ENCODE peak calls at places on chromosomes 12 and 14, in four cellular contexts. X is effector memory CD8-positive, alpha-beta T cell; C is T-helper 17 cell; N is upper lobe of left lung. A is an unnamed sample.

GRCh38 chr12:52573306-52573705 is 337 bp downstream of the KRT74 start:
- ATAC-seq in N (no peak), C (no peak), X (no peak), A (no peak)

GRCh38 chr14:38053684-38054083 is 154.0 kb upstream of the SSTR1 start:
- ATAC-seq in X (no peak), N (no peak), C (no peak), A (no peak)

GRCh38 chr14:22265319-22266140 is 323.5 kb downstream of the DAD1 start:
- ATAC-seq in N (no peak), C (peak), X (no peak), A (no peak)

GRCh38 chr14:52724360-52724644 is 5.7 kb upstream of the STYX start:
- ATAC-seq in N (no peak), X (no peak), C (peak), A (no peak)

GRCh38 chr14:63564318-63564717 is 21.1 kb upstream of the PPP2R5E start:
- ATAC-seq in X (no peak), C (no peak), N (peak), A (no peak)

GRCh38 chr14:34053666-34054065 is 102.8 kb upstream of the EGLN3 start:
- ATAC-seq in C (no peak), N (peak), X (no peak), A (no peak)

GRCh38 chr14:98136019-98136418 is 1136.0 kb downstream of the BCL11B start:
- ATAC-seq in C (peak), N (no peak), X (peak), A (no peak)

GRCh38 chr12:50537538-50537919 is 32.7 kb downstream of the DIP2B start:
- ATAC-seq in N (no peak), X (no peak), C (no peak), A (no peak)

GRCh38 chr12:14850929-14851663 is 7.8 kb upstream of the ART4 start:
- ATAC-seq in N (no peak), C (no peak), X (no peak), A (no peak)

GRCh38 chr12:11561416-11561815 is 88.1 kb upstream of the ETV6 start:
- ATAC-seq in N (no peak), C (no peak), X (no peak), A (no peak)

GRCh38 chr12:14959463-14959862 is 1.9 kb downstream of the ARHGDIB start:
- ATAC-seq in N (peak), X (no peak), C (no peak), A (peak)

GRCh38 chr12:126182619-126183236 is 1117.5 kb downstream of the AACS start:
- ATAC-seq in X (no peak), N (peak), C (no peak), A (no peak)

GRCh38 chr12:122051231-122051876 is 27.2 kb upstream of the MLXIP start:
- ATAC-seq in N (no peak), X (no peak), C (no peak), A (no peak)

GRCh38 chr14:78425332-78425731 is 255.2 kb downstream of the NRXN3 start:
- ATAC-seq in C (no peak), X (no peak), N (peak), A (no peak)

GRCh38 chr14:68789002-68789797 is 3.7 kb downstream of the ZFP36L1 start:
- ATAC-seq in X (peak), N (peak), C (peak), A (no peak)

GRCh38 chr14:96824283-96824682 is 27.1 kb downstream of the VRK1 start:
- ATAC-seq in X (no peak), N (no peak), C (no peak), A (no peak)

GRCh38 chr12:38163442-38163801 is 153.2 kb upstream of the ALG10B start:
- ATAC-seq in C (no peak), N (no peak), X (no peak), A (peak)

GRCh38 chr12:95805864-95806669 is 15.5 kb upstream of the NTN4 start:
- ATAC-seq in C (peak), X (peak), N (peak), A (no peak)

A was measured in stimulated activated memory B cell treated with anti-CD40 and anti-IgM and Interleukin-4, amounts not matched to agents 10 μg/mL and 1 μg/mL and 100 μg/mL, for 72 hours.